ENCODE peak calls at places on chromosome 13, in seven cellular contexts. One of them, this sample, is unnamed.
A peak's percentile ranks its signal among the peaks of the same experiment; 100 is the strongest.

GRCh38 chr13:93625536-93625935 is 398.9 kb downstream of the GPC6 start:
- DNase-seq in adipocyte: peak; percentile 38
- DNase-seq in HCT116: no peak
- DNase-seq in breast epithelium: no peak
- DNase-seq in CD4-positive, CD25-positive, alpha-beta regulatory T cell: no peak
- DNase-seq in uterus: no peak
- DNase-seq in astrocyte: no peak
- DNase-seq in this sample: no peak

GRCh38 chr13:39616087-39616694 is 13.2 kb upstream of the LHFPL6 start:
- DNase-seq in uterus: peak; percentile 59
- DNase-seq in CD4-positive, CD25-positive, alpha-beta regulatory T cell: peak; percentile 43
- DNase-seq in astrocyte: peak; percentile 29
- DNase-seq in adipocyte: peak; percentile 91
- DNase-seq in HCT116: peak; percentile 44
- DNase-seq in breast epithelium: peak; percentile 21
- DNase-seq in this sample: no peak

GRCh38 chr13:94620286-94620896 is 18.7 kb downstream of the GPR180 start:
- DNase-seq in CD4-positive, CD25-positive, alpha-beta regulatory T cell: peak; percentile 30
- DNase-seq in HCT116: peak; percentile 15
- DNase-seq in breast epithelium: no peak
- DNase-seq in astrocyte: no peak
- DNase-seq in uterus: no peak
- DNase-seq in adipocyte: peak; percentile 40
- DNase-seq in this sample: no peak

GRCh38 chr13:33114146-33114545 is 97.9 kb downstream of the KL start:
- DNase-seq in CD4-positive, CD25-positive, alpha-beta regulatory T cell: no peak
- DNase-seq in adipocyte: no peak
- DNase-seq in HCT116: no peak
- DNase-seq in astrocyte: no peak
- DNase-seq in uterus: no peak
- DNase-seq in breast epithelium: no peak
- DNase-seq in this sample: no peak

GRCh38 chr13:94243551-94243950 is 235.9 kb downstream of the DCT start:
- DNase-seq in breast epithelium: no peak
- DNase-seq in CD4-positive, CD25-positive, alpha-beta regulatory T cell: no peak
- DNase-seq in HCT116: no peak
- DNase-seq in astrocyte: peak; percentile 33
- DNase-seq in uterus: no peak
- DNase-seq in adipocyte: no peak
- DNase-seq in this sample: no peak

GRCh38 chr13:113158946-113159345 is 498 bp downstream of the PROZ start:
- DNase-seq in CD4-positive, CD25-positive, alpha-beta regulatory T cell: no peak
- DNase-seq in astrocyte: no peak
- DNase-seq in uterus: no peak
- DNase-seq in HCT116: no peak
- DNase-seq in breast epithelium: no peak
- DNase-seq in adipocyte: no peak
- DNase-seq in this sample: no peak

GRCh38 chr13:97058896-97059295 is 64.6 kb upstream of the OXGR1 start:
- DNase-seq in astrocyte: no peak
- DNase-seq in uterus: no peak
- DNase-seq in adipocyte: peak; percentile 75
- DNase-seq in breast epithelium: no peak
- DNase-seq in CD4-positive, CD25-positive, alpha-beta regulatory T cell: no peak
- DNase-seq in HCT116: no peak
- DNase-seq in this sample: no peak

GRCh38 chr13:66424417-66424816 is 805.7 kb downstream of the PCDH9 start:
- DNase-seq in uterus: no peak
- DNase-seq in astrocyte: peak; percentile 72
- DNase-seq in CD4-positive, CD25-positive, alpha-beta regulatory T cell: no peak
- DNase-seq in adipocyte: peak; percentile 87
- DNase-seq in breast epithelium: no peak
- DNase-seq in HCT116: no peak
- DNase-seq in this sample: no peak

GRCh38 chr13:97328222-97328790 is 105.7 kb upstream of the RAP2A start:
- DNase-seq in uterus: no peak
- DNase-seq in adipocyte: peak; percentile 70
- DNase-seq in astrocyte: peak; percentile 84
- DNase-seq in HCT116: no peak
- DNase-seq in CD4-positive, CD25-positive, alpha-beta regulatory T cell: no peak
- DNase-seq in breast epithelium: peak; percentile 30
- DNase-seq in this sample: peak; percentile 49

GRCh38 chr13:94858856-94859811 is 146.8 kb upstream of the SOX21 start:
- DNase-seq in HCT116: no peak
- DNase-seq in astrocyte: peak; percentile 30
- DNase-seq in breast epithelium: peak; percentile 20
- DNase-seq in uterus: peak; percentile 53
- DNase-seq in adipocyte: no peak
- DNase-seq in CD4-positive, CD25-positive, alpha-beta regulatory T cell: no peak
- DNase-seq in this sample: no peak

GRCh38 chr13:101545521-101545920 is 93.0 kb downstream of the ITGBL1 start:
- DNase-seq in HCT116: no peak
- DNase-seq in adipocyte: peak; percentile 44
- DNase-seq in CD4-positive, CD25-positive, alpha-beta regulatory T cell: no peak
- DNase-seq in uterus: no peak
- DNase-seq in breast epithelium: no peak
- DNase-seq in astrocyte: no peak
- DNase-seq in this sample: no peak

GRCh38 chr13:39641645-39642044 is 13.8 kb upstream of the COG6 start:
- DNase-seq in uterus: no peak
- DNase-seq in breast epithelium: no peak
- DNase-seq in astrocyte: no peak
- DNase-seq in adipocyte: no peak
- DNase-seq in HCT116: no peak
- DNase-seq in CD4-positive, CD25-positive, alpha-beta regulatory T cell: no peak
- DNase-seq in this sample: no peak

GRCh38 chr13:24892844-24893243 is 128.9 kb downstream of the RNF17 start:
- DNase-seq in breast epithelium: no peak
- DNase-seq in HCT116: no peak
- DNase-seq in astrocyte: peak; percentile 35
- DNase-seq in CD4-positive, CD25-positive, alpha-beta regulatory T cell: no peak
- DNase-seq in uterus: no peak
- DNase-seq in adipocyte: no peak
- DNase-seq in this sample: no peak

GRCh38 chr13:24888291-24888931 is 124.4 kb downstream of the RNF17 start:
- DNase-seq in adipocyte: no peak
- DNase-seq in CD4-positive, CD25-positive, alpha-beta regulatory T cell: no peak
- DNase-seq in uterus: no peak
- DNase-seq in HCT116: no peak
- DNase-seq in breast epithelium: no peak
- DNase-seq in astrocyte: no peak
- DNase-seq in this sample: no peak

GRCh38 chr13:24887759-24888158 is 123.8 kb downstream of the RNF17 start:
- DNase-seq in CD4-positive, CD25-positive, alpha-beta regulatory T cell: no peak
- DNase-seq in uterus: no peak
- DNase-seq in HCT116: no peak
- DNase-seq in breast epithelium: no peak
- DNase-seq in astrocyte: no peak
- DNase-seq in adipocyte: no peak
- DNase-seq in this sample: no peak

GRCh38 chr13:24891476-24892108 is 127.6 kb downstream of the RNF17 start:
- DNase-seq in adipocyte: no peak
- DNase-seq in breast epithelium: no peak
- DNase-seq in uterus: no peak
- DNase-seq in HCT116: no peak
- DNase-seq in CD4-positive, CD25-positive, alpha-beta regulatory T cell: no peak
- DNase-seq in astrocyte: no peak
- DNase-seq in this sample: no peak

DNA sequence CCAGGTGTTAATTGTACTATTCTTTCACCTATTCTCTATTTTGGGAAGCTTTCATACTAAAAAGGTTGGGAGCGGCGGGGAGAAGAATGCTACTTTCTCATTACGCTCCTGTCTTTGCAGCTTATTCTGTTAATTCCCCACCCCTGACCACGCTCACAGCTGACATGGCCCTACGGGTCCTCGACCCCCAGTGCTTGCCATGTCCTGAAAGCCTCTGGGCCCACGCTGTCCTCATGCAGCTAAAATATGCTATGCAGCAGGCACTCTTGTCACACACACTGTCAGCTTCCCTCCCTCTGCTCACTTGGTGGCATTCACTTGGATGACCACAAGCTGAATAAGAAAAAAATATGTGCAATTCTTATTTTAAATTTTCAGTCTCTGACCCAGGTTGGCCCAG is 126.3 kb downstream of the RNF17 start:
- DNase-seq in HCT116: no peak
- DNase-seq in uterus: no peak
- DNase-seq in astrocyte: no peak
- DNase-seq in CD4-positive, CD25-positive, alpha-beta regulatory T cell: no peak
- DNase-seq in adipocyte: no peak
- DNase-seq in breast epithelium: no peak
- DNase-seq in this sample: no peak
- H3K27me3 ChIP-seq in HCT116: no peaks in the 10 kb centered on the region
- H3K27me3 ChIP-seq in uterus: no peaks in the 10 kb centered on the region
- H3K27me3 ChIP-seq in astrocyte: no peaks in the 10 kb centered on the region
- H3K27me3 ChIP-seq in CD4-positive, CD25-positive, alpha-beta regulatory T cell: no peaks in the 10 kb centered on the region
- H3K27me3 ChIP-seq in adipocyte: no peaks in the 10 kb centered on the region
- H3K27me3 ChIP-seq in breast epithelium: no peaks in the 10 kb centered on the region
- H3K27me3 ChIP-seq in this sample: no peaks in the 10 kb centered on the region

DNA sequence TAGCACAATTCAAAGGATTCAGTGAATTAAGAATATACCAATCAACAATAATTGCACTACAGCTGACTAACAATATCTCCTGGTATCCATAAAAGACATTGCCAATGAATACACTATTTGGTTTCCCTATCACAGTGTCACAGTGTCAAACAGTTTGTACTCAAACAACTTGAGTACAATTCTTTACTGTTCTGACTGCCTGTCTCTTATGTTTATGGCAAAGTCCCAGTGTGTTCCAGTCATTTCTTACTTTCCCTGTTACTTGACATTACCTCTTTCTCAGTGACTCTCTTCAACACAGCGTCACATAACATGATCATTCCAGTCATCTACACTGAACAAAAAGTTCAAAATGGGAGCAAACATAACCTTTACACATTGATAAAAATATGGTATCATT is 21.2 kb upstream of the RNASEH2B start:
- DNase-seq in adipocyte: no peak
- DNase-seq in uterus: no peak
- DNase-seq in CD4-positive, CD25-positive, alpha-beta regulatory T cell: no peak
- DNase-seq in breast epithelium: no peak
- DNase-seq in HCT116: no peak
- DNase-seq in astrocyte: no peak
- DNase-seq in this sample: no peak
- H3K27me3 ChIP-seq in adipocyte: no peaks in the 10 kb centered on the region
- H3K27me3 ChIP-seq in uterus: no peaks in the 10 kb centered on the region
- H3K27me3 ChIP-seq in CD4-positive, CD25-positive, alpha-beta regulatory T cell: no peaks in the 10 kb centered on the region
- H3K27me3 ChIP-seq in breast epithelium: no peaks in the 10 kb centered on the region
- H3K27me3 ChIP-seq in HCT116: no peaks in the 10 kb centered on the region
- H3K27me3 ChIP-seq in astrocyte: no peaks in the 10 kb centered on the region
- H3K27me3 ChIP-seq in this sample: no peaks in the 10 kb centered on the region

DNA sequence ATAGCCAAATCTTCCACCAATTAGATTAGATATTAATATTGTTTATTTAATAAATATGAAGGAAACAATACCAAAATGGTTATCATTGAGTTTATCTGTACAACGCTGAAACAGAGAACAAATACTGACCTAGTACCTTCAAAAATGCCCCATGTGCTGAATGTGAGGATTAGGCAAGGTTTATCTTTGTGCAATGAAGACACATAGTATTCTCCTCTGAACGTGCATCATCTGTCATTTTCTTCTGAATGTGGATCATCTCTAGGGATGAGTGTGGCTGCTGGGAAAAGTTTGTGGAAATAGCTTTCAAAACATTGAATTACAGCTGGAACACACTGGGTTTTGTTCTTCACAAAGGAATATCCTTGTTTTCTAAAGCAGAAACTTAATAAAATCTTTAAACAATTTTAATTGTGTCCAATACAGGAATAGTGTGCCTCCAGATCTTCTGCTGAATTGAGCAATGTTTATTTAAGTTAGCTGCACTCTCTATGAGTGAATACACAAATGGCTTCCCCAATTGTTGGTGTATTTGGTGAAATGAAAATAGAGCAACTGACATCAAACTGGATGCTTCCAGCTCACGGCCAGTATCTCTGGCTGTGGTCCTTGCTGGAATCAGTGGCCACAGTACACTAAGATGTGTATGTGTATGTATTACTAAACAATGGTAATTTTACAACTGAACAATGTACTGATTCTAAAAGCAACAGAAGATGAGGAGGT is 6.7 kb downstream of the COL4A1 start:
- DNase-seq in uterus: no peak
- DNase-seq in CD4-positive, CD25-positive, alpha-beta regulatory T cell: no peak
- DNase-seq in adipocyte: peak; percentile 62
- DNase-seq in HCT116: no peak
- DNase-seq in astrocyte: no peak
- DNase-seq in breast epithelium: no peak
- DNase-seq in this sample: no peak
- H3K27me3 ChIP-seq in uterus: no peaks in the 10 kb centered on the region
- H3K27me3 ChIP-seq in CD4-positive, CD25-positive, alpha-beta regulatory T cell: peaks cover 12% of the 10 kb centered on the region
- H3K27me3 ChIP-seq in adipocyte: no peaks in the 10 kb centered on the region
- H3K27me3 ChIP-seq in HCT116: peaks cover 80% of the 10 kb centered on the region
- H3K27me3 ChIP-seq in astrocyte: no peaks in the 10 kb centered on the region
- H3K27me3 ChIP-seq in breast epithelium: no peaks in the 10 kb centered on the region
- H3K27me3 ChIP-seq in this sample: no peaks in the 10 kb centered on the region

GRCh38 chr13:31725841-31726240 is 13.5 kb upstream of the RXFP2 start:
- DNase-seq in astrocyte: no peak
- DNase-seq in breast epithelium: no peak
- DNase-seq in adipocyte: no peak
- DNase-seq in HCT116: no peak
- DNase-seq in uterus: no peak
- DNase-seq in CD4-positive, CD25-positive, alpha-beta regulatory T cell: no peak
- DNase-seq in this sample: peak; percentile 31

GRCh38 chr13:31719214-31719613 is 20.1 kb upstream of the RXFP2 start:
- DNase-seq in CD4-positive, CD25-positive, alpha-beta regulatory T cell: no peak
- DNase-seq in adipocyte: no peak
- DNase-seq in breast epithelium: no peak
- DNase-seq in uterus: no peak
- DNase-seq in HCT116: no peak
- DNase-seq in astrocyte: no peak
- DNase-seq in this sample: no peak

DNA sequence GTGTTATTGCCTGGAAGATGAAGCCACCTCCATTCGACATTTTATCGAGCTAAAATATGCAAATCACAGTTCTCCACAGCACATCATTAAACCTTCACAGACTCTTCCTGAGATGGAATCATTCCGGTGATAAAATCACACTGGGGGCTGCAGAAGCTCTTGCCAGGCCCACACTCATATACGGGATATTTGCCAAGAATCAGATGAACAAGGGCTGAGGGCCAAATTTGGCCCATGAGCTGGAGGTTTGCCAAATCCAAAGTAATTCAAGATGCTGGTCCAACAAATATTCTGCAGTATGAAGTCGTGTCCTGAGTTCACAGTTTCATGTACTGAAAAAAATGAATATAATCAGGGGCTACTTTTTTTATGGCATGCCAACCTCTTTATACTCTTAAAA is 16.6 kb upstream of the RXFP2 start:
- DNase-seq in adipocyte: peak; percentile 17
- DNase-seq in CD4-positive, CD25-positive, alpha-beta regulatory T cell: no peak
- DNase-seq in HCT116: no peak
- DNase-seq in astrocyte: no peak
- DNase-seq in breast epithelium: no peak
- DNase-seq in uterus: no peak
- DNase-seq in this sample: no peak
- H3K27me3 ChIP-seq in adipocyte: no peaks in the 10 kb centered on the region
- H3K27me3 ChIP-seq in CD4-positive, CD25-positive, alpha-beta regulatory T cell: no peaks in the 10 kb centered on the region
- H3K27me3 ChIP-seq in HCT116: peaks cover 55% of the 10 kb centered on the region
- H3K27me3 ChIP-seq in astrocyte: peaks cover 5% of the 10 kb centered on the region
- H3K27me3 ChIP-seq in breast epithelium: no peaks in the 10 kb centered on the region
- H3K27me3 ChIP-seq in uterus: no peaks in the 10 kb centered on the region
- H3K27me3 ChIP-seq in this sample: no peaks in the 10 kb centered on the region

This sample was measured in kidney epithelial cell.